ENCODE peak calls at places on chromosomes 5 and 9, in nine cellular contexts. F is NT2/D1; J is right lobe of liver; Z is effector memory CD4-positive, alpha-beta T cell; V is PC-3; C is aorta; S is cardiac muscle cell; A is GM23248; M is mesenchymal stem cell. R is an unnamed sample. For H3K4me1, the result is how much of the 10 kb centered on the place peaks cover.

GRCh38 chr9:130327781-130328348 is 62.3 kb downstream of the HMCN2 start:
- DNase-seq in F (no peak), J (no peak), Z (no peak), V (no peak), C (no peak), S (peak), A (peak), M (peak), R (peak)

GRCh38 chr5:80181618-80182211 is 74.1 kb downstream of the SERINC5 start:
- DNase-seq in F (no peak), J (peak), Z (peak), V (peak), C (no peak), S (peak), A (no peak), M (no peak), R (no peak)

GRCh38 chr5:141960449-141961323 is 2.7 kb upstream of the PCDH12 start:
- DNase-seq in F (peak), J (peak), Z (peak), V (peak), C (peak), S (peak), A (peak), M (peak), R (peak)

GRCh38 chr5:110053824-110054223 is 364.1 kb downstream of the MAN2A1 start:
- DNase-seq in F (no peak), J (no peak), Z (no peak), V (no peak), C (no peak), S (no peak), A (no peak), M (no peak), R (no peak)

GRCh38 chr5:92777421-92777820 is 803.6 kb downstream of the NR2F1-AS1 start:
- DNase-seq in F (no peak), J (no peak), Z (no peak), V (no peak), C (no peak), S (peak), A (no peak), M (no peak), R (no peak)

GRCh38 chr5:176817864-176818377 is 7.6 kb downstream of the UNC5A start:
- DNase-seq in F (peak), J (no peak), Z (no peak), V (peak), C (no peak), S (peak), A (peak), M (peak), R (no peak)

GRCh38 chr5:149127394-149127955 is 13.8 kb upstream of the ABLIM3 start:
- DNase-seq in F (no peak), J (no peak), Z (no peak), V (peak), C (no peak), S (no peak), A (no peak), M (no peak), R (no peak)

GRCh38 chr9:19232117-19232829 is 1.8 kb downstream of the DENND4C start:
- DNase-seq in F (no peak), J (no peak), Z (no peak), V (peak), C (no peak), S (no peak), A (peak), M (peak), R (no peak)

GRCh38 chr5:15640116-15640515 is 140.1 kb downstream of the FBXL7 start:
- DNase-seq in F (no peak), J (no peak), Z (no peak), V (no peak), C (no peak), S (no peak), A (no peak), M (no peak), R (no peak)

GRCh38 chr5:113806823-113807222 is 293.3 kb downstream of the YTHDC2 start:
- DNase-seq in F (no peak), J (no peak), Z (no peak), V (no peak), C (no peak), S (peak), A (peak), M (peak), R (peak)

GRCh38 chr5:152142845-152143469 is 218.3 kb upstream of the GLRA1 start:
- DNase-seq in F (peak), J (peak), Z (peak), V (peak), C (peak), S (peak), A (peak), M (peak), R (peak)

GRCh38 chr9:137865581-137866145 is 11.9 kb upstream of the CACNA1B start:
- DNase-seq in F (no peak), J (no peak), Z (no peak), V (no peak), C (no peak), S (no peak), A (no peak), M (no peak), R (no peak)

GRCh38 chr5:125262782-125263181 is 516.3 kb upstream of the ZNF608 start:
- DNase-seq in F (no peak), J (no peak), Z (no peak), V (peak), C (no peak), S (no peak), A (peak), M (no peak), R (no peak)

GRCh38 chr5:65611524-65611923 is 12.6 kb downstream of the TRIM23 start:
- DNase-seq in F (no peak), J (no peak), Z (no peak), V (peak), C (no peak), S (no peak), A (no peak), M (no peak), R (no peak)

GRCh38 chr5:148976569-148977321 is 86.1 kb downstream of the SH3TC2 start:
- DNase-seq in F (peak), J (no peak), Z (no peak), V (peak), C (no peak), S (no peak), A (peak), M (peak), R (no peak)

GRCh38 chr5:145157841-145158240 is 677.3 kb downstream of the PRELID2 start:
- DNase-seq in F (no peak), J (no peak), Z (no peak), V (no peak), C (no peak), S (peak), A (peak), M (no peak), R (no peak)

GRCh38 chr5:30918171-30918570 is 275.3 kb upstream of the CDH6 start:
- DNase-seq in F (no peak), J (no peak), Z (no peak), V (peak), C (no peak), S (peak), A (peak), M (no peak), R (no peak)

GRCh38 chr9:131098391-131099087 is 2.2 kb downstream of the AIF1L start:
- DNase-seq in F (no peak), J (no peak), Z (no peak), V (no peak), C (no peak), S (no peak), A (no peak), M (no peak), R (no peak)

GRCh38 chr5:80885698-80886000 is 74.5 kb upstream of the RASGRF2 start:
- DNase-seq in F (no peak), J (peak), Z (no peak), V (no peak), C (no peak), S (peak), A (no peak), M (peak), R (no peak)

GRCh38 chr5:131413605-131414559 is 150.0 kb downstream of the CDC42SE2 start:
- DNase-seq in F (no peak), J (no peak), Z (no peak), V (no peak), C (no peak), S (no peak), A (no peak), M (no peak), R (no peak)

GRCh38 chr9:80175286-80175906 is 603.6 kb downstream of the TLE4 start:
- DNase-seq in F (no peak), J (no peak), Z (no peak), V (peak), C (no peak), S (peak), A (peak), M (peak), R (no peak)

GRCh38 chr9:109941771-109942170 is 161.8 kb downstream of the PALM2AKAP2 start:
- DNase-seq in F (no peak), J (no peak), Z (no peak), V (no peak), C (no peak), S (no peak), A (no peak), M (no peak), R (no peak)

GRCh38 chr9:100111235-100111634 is 12.2 kb downstream of the INVS start:
- DNase-seq in F (no peak), J (peak), Z (no peak), V (peak), C (peak), S (peak), A (peak), M (peak), R (peak)

GRCh38 chr5:139183502-139183901 is 14.7 kb downstream of the SIL1 start:
- DNase-seq in F (no peak), J (no peak), Z (no peak), V (no peak), C (no peak), S (no peak), A (no peak), M (no peak), R (no peak)

GRCh38 chr5:176803943-176804498 is 6.3 kb upstream of the UNC5A start:
- DNase-seq in F (peak), J (no peak), Z (no peak), V (peak), C (no peak), S (peak), A (peak), M (peak), R (no peak)

GRCh38 chr9:124281934-124282351 is 24.2 kb downstream of the NEK6 start:
- DNase-seq in F (no peak), J (no peak), Z (no peak), V (no peak), C (no peak), S (no peak), A (no peak), M (peak), R (no peak)

GRCh38 chr9:126902160-126902559 is 12.4 kb upstream of the RALGPS1 start:
- DNase-seq in F (no peak), J (no peak), Z (no peak), V (no peak), C (no peak), S (no peak), A (no peak), M (no peak), R (no peak)

GRCh38 chr9:35791321-35791921 is at the start of gene NPR2:
- DNase-seq in F (no peak), J (no peak), Z (no peak), V (no peak), C (peak), S (peak), A (peak), M (peak), R (peak)

GRCh38 chr9:89461302-89461701 is 36.6 kb downstream of the SEMA4D start:
- DNase-seq in F (no peak), J (no peak), Z (no peak), V (peak), C (peak), S (peak), A (peak), M (peak), R (no peak)

GRCh38 chr9:13934411-13934810 is 379.5 kb downstream of the NFIB start:
- DNase-seq in F (no peak), J (no peak), Z (no peak), V (no peak), C (no peak), S (no peak), A (no peak), M (no peak), R (no peak)

GRCh38 chr9:89473762-89474469 is 24.0 kb downstream of the SEMA4D start:
- DNase-seq in F (no peak), J (no peak), Z (no peak), V (peak), C (no peak), S (no peak), A (peak), M (peak), R (no peak)

GRCh38 chr5:38551020-38552017 is 5.1 kb downstream of the LIFR start:
- DNase-seq in F (peak), J (no peak), Z (no peak), V (peak), C (no peak), S (peak), A (peak), M (peak), R (no peak)

GRCh38 chr9:111743275-111743674 is 51.5 kb downstream of the SHOC1 start:
- DNase-seq in F (no peak), J (no peak), Z (no peak), V (peak), C (no peak), S (peak), A (peak), M (peak), R (no peak)

GRCh38 chr9:101421653-101422065 is 13.9 kb downstream of the ALDOB start:
- DNase-seq in F (no peak), J (peak), Z (no peak), V (no peak), C (no peak), S (no peak), A (no peak), M (no peak), R (no peak)

GRCh38 chr5:115423541-115423940 is 121.0 kb downstream of the FEM1C start:
- DNase-seq in F (no peak), J (no peak), Z (no peak), V (no peak), C (no peak), S (peak), A (peak), M (no peak), R (peak)

GRCh38 chr5:90939208-90939607 is 380.6 kb downstream of the ADGRV1 start:
- DNase-seq in F (no peak), J (no peak), Z (no peak), V (no peak), C (no peak), S (no peak), A (peak), M (no peak), R (no peak)

GRCh38 chr9:109315889-109316640 is 4.8 kb downstream of the EPB41L4B start:
- DNase-seq in F (no peak), J (peak), Z (no peak), V (peak), C (peak), S (peak), A (peak), M (no peak), R (no peak)

GRCh38 chr5:144028058-144028457 is 142.4 kb downstream of the YIPF5 start:
- DNase-seq in F (no peak), J (no peak), Z (no peak), V (no peak), C (no peak), S (peak), A (peak), M (peak), R (peak)

DNA sequence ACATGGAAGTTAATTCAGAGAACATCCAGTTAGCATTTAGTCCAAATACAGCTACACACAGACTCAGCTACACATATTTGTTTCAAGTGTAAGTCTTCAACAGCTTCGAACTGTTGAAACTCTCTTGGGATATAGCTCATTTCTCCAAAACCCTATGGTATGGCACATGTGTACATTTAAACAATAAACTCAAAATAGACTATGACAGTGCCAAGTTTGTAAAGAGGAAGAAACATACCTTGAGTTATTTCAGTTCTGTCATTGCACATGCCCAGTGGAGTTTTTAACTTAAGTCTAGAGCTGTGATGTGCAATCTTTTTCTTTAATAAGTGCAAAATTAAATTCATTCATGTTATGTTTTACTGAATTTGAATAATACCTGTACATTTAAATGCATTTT is 155.1 kb upstream of the RAI14 start:
- DNase-seq in F (no peak), J (no peak), Z (no peak), V (no peak), C (no peak), S (no peak), A (no peak), M (no peak), R (no peak)
- H3K4me1 ChIP-seq in F (under half), J (under half), Z (under half), V (under half), C (under half), S (under half), A (under half), M (under half), R (under half)

GRCh38 chr9:92965759-92966517 is 18.6 kb downstream of the FGD3 start:
- DNase-seq in F (no peak), J (peak), Z (no peak), V (no peak), C (no peak), S (no peak), A (no peak), M (no peak), R (no peak)

GRCh38 chr9:92966518-92966800 is 19.1 kb downstream of the FGD3 start:
- DNase-seq in F (no peak), J (no peak), Z (no peak), V (no peak), C (no peak), S (no peak), A (no peak), M (no peak), R (no peak)

GRCh38 chr9:92969516-92970466 is 22.5 kb downstream of the FGD3 start:
- DNase-seq in F (no peak), J (no peak), Z (no peak), V (no peak), C (no peak), S (no peak), A (no peak), M (no peak), R (no peak)

GRCh38 chr9:92970467-92970923 is 23.2 kb downstream of the FGD3 start:
- DNase-seq in F (peak), J (no peak), Z (no peak), V (peak), C (no peak), S (no peak), A (peak), M (no peak), R (no peak)

GRCh38 chr9:92968081-92968480 is 20.8 kb downstream of the FGD3 start:
- DNase-seq in F (no peak), J (no peak), Z (no peak), V (no peak), C (no peak), S (no peak), A (no peak), M (no peak), R (no peak)
- H3K4me1 ChIP-seq in F (under half), J (under half), Z (half or more), V (under half), C (under half), S (under half), A (under half), M (under half), R (under half)

GRCh38 chr9:18018661-18019060 is 439.8 kb downstream of the SH3GL2 start:
- DNase-seq in F (no peak), J (no peak), Z (no peak), V (no peak), C (no peak), S (no peak), A (no peak), M (no peak), R (no peak)

GRCh38 chr9:18014556-18014955 is 435.7 kb downstream of the SH3GL2 start:
- DNase-seq in F (no peak), J (no peak), Z (no peak), V (no peak), C (no peak), S (peak), A (no peak), M (no peak), R (peak)

GRCh38 chr9:18020254-18020745 is 441.4 kb downstream of the SH3GL2 start:
- DNase-seq in F (no peak), J (no peak), Z (no peak), V (no peak), C (no peak), S (no peak), A (no peak), M (no peak), R (peak)

GRCh38 chr9:18017136-18017535 is 438.3 kb downstream of the SH3GL2 start:
- DNase-seq in F (no peak), J (no peak), Z (no peak), V (peak), C (no peak), S (no peak), A (no peak), M (no peak), R (no peak)

GRCh38 chr9:18018241-18018640 is 439.4 kb downstream of the SH3GL2 start:
- DNase-seq in F (no peak), J (no peak), Z (no peak), V (no peak), C (no peak), S (peak), A (no peak), M (no peak), R (no peak)
- H3K4me1 ChIP-seq in F (under half), J (under half), Z (under half), V (under half), C (under half), S (under half), A (under half), M (under half), R (under half)

DNA sequence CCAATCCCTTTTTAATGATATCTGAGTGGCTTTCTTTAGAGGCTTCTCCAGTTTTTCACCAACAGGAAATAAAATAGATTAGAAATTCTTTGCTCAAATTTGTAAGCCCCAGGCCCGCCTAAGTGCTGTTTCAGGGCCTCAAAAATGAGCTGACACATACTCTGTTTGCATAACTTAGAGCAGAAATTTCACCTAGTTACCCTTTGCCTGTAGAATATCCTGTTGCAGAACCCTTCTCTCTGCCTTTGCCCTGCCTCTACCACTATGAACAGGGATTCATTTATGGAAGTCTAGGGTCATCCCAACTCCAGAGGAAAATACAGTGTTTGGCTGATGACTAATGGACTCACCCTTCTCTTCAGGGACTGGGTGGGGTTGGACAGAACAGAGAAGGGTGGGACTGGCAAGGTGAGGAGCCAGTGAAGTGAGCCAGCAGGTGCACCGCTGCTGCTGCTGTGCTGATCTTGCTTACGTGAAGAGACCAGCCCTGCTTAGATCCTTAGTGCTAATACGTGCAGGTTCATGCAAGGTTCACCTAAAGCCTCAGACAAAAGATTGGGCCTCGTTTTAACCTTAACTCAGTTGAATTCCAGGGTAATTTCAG is 22.8 kb downstream of the OSTF1 start:
- DNase-seq in F (no peak), J (no peak), Z (no peak), V (peak), C (no peak), S (no peak), A (no peak), M (no peak), R (no peak)
- H3K4me1 ChIP-seq in F (under half), J (under half), Z (under half), V (under half), C (under half), S (under half), A (under half), M (under half), R (under half)

DNA sequence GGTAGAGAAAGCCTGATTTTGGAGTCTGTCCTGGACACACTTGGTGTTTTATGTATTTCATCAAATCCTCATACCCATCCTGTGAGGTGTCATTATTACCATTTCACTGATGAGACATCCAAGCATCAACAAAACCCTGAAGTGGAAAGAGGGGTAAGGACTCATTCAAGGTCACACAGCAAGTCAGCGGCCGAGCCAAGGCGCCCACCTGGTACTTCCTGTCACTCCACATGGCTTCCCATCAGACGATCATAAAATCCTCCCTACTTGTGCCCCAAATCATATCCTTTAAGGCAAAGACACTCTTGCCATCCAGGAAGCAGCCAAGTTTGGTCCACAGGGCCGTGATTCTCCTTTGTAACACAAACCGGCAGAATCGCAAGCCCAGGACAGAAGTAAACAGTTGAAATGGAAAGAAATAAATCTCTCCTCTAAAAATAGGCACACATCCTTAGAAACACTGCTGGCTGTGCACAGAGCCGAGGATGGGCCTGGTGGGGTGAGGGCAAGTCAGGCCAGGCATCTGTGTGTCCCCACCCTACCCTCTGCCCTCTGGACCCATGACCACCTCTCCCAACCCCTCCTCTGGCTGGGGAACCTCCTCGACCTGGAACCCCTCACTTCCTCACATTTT is 30.4 kb downstream of the TMOD1 start:
- DNase-seq in F (no peak), J (no peak), Z (no peak), V (no peak), C (no peak), S (no peak), A (no peak), M (peak), R (no peak)
- H3K4me1 ChIP-seq in F (under half), J (under half), Z (under half), V (under half), C (under half), S (under half), A (under half), M (under half), R (under half)

R was measured in uterus.